ENCODE peak calls at places on chromosomes 5 and 9, in six cellular contexts. Q is HepG2, S is HCT116, J is suprapubic skin, P is stomach, D is testis. K is an unnamed sample.

GRCh38 chr5:124746252-124746915 is at the start of gene ZNF608:
- DNase-seq in S (no peak), J (no peak), Q (peak), D (peak), P (no peak), K (no peak)

GRCh38 chr5:41414598-41414997 is 95.8 kb downstream of the PLCXD3 start:
- DNase-seq in P (no peak), D (no peak), J (no peak), Q (peak), S (peak), K (no peak)

GRCh38 chr5:164335837-164336236 is 830.4 kb downstream of the MAT2B start:
- DNase-seq in J (no peak), S (no peak), P (no peak), Q (no peak), D (no peak), K (peak)

GRCh38 chr9:33778700-33779351 is 16.5 kb upstream of the PRSS3 start:
- DNase-seq in D (peak), P (peak), Q (peak), S (peak), J (no peak), K (peak)

GRCh38 chr9:36625006-36625600 is 52.4 kb downstream of the MELK start:
- DNase-seq in J (no peak), Q (no peak), P (no peak), D (peak), S (peak), K (no peak)

GRCh38 chr9:124202447-124202971 is 55.2 kb upstream of the NEK6 start:
- DNase-seq in Q (no peak), J (no peak), D (peak), S (no peak), P (peak), K (peak)

GRCh38 chr5:150085191-150085912 is 1.0 kb downstream of the CSF1R start:
- DNase-seq in D (peak), J (peak), P (peak), S (no peak), Q (no peak), K (no peak)

GRCh38 chr5:114857951-114858401 is 311.7 kb downstream of the TRIM36 start:
- DNase-seq in S (no peak), J (no peak), P (no peak), D (no peak), Q (no peak), K (no peak)

GRCh38 chr5:92760550-92760949 is 820.5 kb downstream of the NR2F1-AS1 start:
- DNase-seq in S (no peak), J (no peak), D (no peak), Q (no peak), P (no peak), K (no peak)

GRCh38 chr9:89961616-89962341 is 357.0 kb downstream of the GADD45G start:
- DNase-seq in J (no peak), P (no peak), S (no peak), Q (no peak), D (peak), K (no peak)

GRCh38 chr5:178292826-178293205 is 60.2 kb upstream of the PHYKPL start:
- DNase-seq in P (no peak), Q (no peak), J (no peak), S (no peak), D (no peak), K (no peak)

GRCh38 chr5:156815988-156816599 is 34.0 kb upstream of the PPP1R2B start:
- DNase-seq in P (no peak), S (no peak), J (no peak), Q (peak), D (peak), K (no peak)

GRCh38 chr9:106859957-106860715 is 2.8 kb upstream of the ZNF462 start:
- DNase-seq in Q (no peak), J (peak), S (peak), D (peak), P (no peak), K (no peak)

GRCh38 chr9:97889941-97890557 is 32.3 kb downstream of the TRMO start:
- DNase-seq in D (peak), J (peak), P (peak), Q (no peak), S (no peak), K (peak)

GRCh38 chr9:98341157-98342102 is 86.0 kb upstream of the TBC1D2 start:
- DNase-seq in S (no peak), D (no peak), J (no peak), Q (no peak), P (no peak), K (no peak)

GRCh38 chr5:96963267-96963666 is 27.4 kb downstream of the LNPEP start:
- DNase-seq in P (no peak), S (no peak), J (no peak), Q (no peak), D (no peak), K (peak)

GRCh38 chr9:109742759-109743388 is 37.1 kb upstream of the PALM2AKAP2 start:
- DNase-seq in S (no peak), P (no peak), D (no peak), Q (no peak), J (no peak), K (no peak)

GRCh38 chr5:127785098-127785927 is 82.1 kb downstream of the CCDC192 start:
- DNase-seq in P (no peak), S (no peak), J (no peak), D (no peak), Q (no peak), K (no peak)

GRCh38 chr5:40410231-40410861 is 269.4 kb upstream of the PTGER4 start:
- DNase-seq in S (no peak), J (no peak), P (no peak), D (no peak), Q (no peak), K (no peak)
- TF ChIP-seq POLR2A in S (no peak), J (no peak), P (no peak), D (no peak), Q (no peak), K (no peak)

GRCh38 chr9:129320575-129321311 is 142.7 kb upstream of the IER5L start:
- DNase-seq in P (peak), D (peak), J (peak), Q (peak), S (no peak), K (no peak)
- TF ChIP-seq POLR2A in P (peak), D (no peak), J (peak), Q (no peak), S (no peak), K (no peak)

GRCh38 chr5:143023447-143024096 is 253.4 kb downstream of the ARHGAP26 start:
- DNase-seq in D (peak), S (no peak), J (no peak), Q (no peak), P (peak), K (no peak)
- TF ChIP-seq POLR2A in D (no peak), S (no peak), J (no peak), Q (no peak), P (no peak), K (no peak)

GRCh38 chr9:96048116-96048953 is 172.8 kb downstream of the ERCC6L2 start:
- DNase-seq in Q (peak), S (no peak), P (peak), D (peak), J (no peak), K (no peak)
- TF ChIP-seq POLR2A in Q (no peak), S (no peak), P (no peak), D (no peak), J (no peak), K (no peak)

GRCh38 chr9:128765499-128765898 is 6.2 kb downstream of the ZER1 start:
- DNase-seq in J (no peak), S (no peak), P (no peak), D (no peak), Q (peak), K (no peak)
- TF ChIP-seq POLR2A in J (no peak), S (no peak), P (no peak), D (no peak), Q (no peak), K (no peak)

DNA sequence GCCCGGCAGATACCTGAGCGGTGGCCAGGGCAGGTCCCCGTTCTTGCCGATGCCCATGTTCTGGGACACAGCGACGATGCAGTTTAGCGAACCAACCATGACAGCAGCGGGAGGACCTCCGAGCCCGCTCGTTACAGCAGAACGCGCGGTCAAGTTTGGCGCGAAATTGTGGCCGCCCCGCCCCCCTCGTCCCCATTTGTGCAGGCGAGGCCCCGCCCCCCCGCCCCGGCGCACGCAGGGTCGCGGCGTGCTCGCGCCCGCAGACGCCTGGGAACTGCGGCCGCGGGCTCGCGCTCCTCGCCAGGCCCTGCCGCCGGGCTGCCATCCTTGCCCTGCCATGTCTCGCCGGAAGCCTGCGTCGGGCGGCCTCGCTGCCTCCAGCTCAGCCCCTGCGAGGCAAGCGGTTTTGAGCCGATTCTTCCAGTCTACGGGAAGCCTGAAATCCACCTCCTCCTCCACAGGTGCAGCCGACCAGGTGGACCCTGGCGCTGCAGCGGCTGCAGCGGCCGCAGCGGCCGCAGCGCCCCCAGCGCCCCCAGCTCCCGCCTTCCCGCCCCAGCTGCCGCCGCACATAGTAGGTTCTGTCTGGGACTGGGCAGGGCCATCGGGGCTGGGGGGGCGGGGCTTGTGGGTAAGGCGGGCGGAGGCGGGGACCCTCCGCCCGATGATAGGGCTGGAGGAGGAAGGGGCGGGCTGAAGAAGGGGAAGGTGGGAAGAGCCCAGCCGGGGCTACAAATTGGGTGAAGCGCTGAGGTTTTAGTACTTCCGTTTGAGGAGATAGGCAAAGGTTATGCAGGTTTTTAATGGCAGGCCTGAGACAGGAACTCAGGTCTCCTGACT is at the start of the genes DHFR and MSH3:
- DNase-seq in P (peak), S (peak), Q (peak), J (peak), D (peak), K (peak)
- TF ChIP-seq POLR2A in P (no peak), S (peak), Q (peak), J (no peak), D (no peak), K (peak)

GRCh38 chr5:8013951-8014844 is 145.2 kb downstream of the MTRR start:
- DNase-seq in D (no peak), S (no peak), J (no peak), Q (no peak), P (no peak), K (peak)
- TF ChIP-seq POLR2A in D (no peak), S (no peak), J (no peak), Q (no peak), P (no peak), K (no peak)

GRCh38 chr5:132840313-132840712 is 9.9 kb upstream of the SHROOM1 start:
- DNase-seq in P (no peak), D (no peak), Q (no peak), J (no peak), S (no peak), K (no peak)

GRCh38 chr5:132839426-132840301 is 9.2 kb upstream of the SHROOM1 start:
- DNase-seq in Q (peak), D (no peak), S (no peak), P (no peak), J (no peak), K (no peak)

GRCh38 chr5:132838516-132839282 is 8.3 kb upstream of the SHROOM1 start:
- DNase-seq in D (no peak), P (no peak), J (no peak), Q (no peak), S (no peak), K (no peak)

GRCh38 chr5:132836852-132837251 is 6.4 kb upstream of the SHROOM1 start:
- DNase-seq in D (no peak), Q (no peak), J (no peak), P (no peak), S (no peak), K (no peak)

GRCh38 chr5:132837868-132838267 is 7.4 kb upstream of the SHROOM1 start:
- DNase-seq in S (no peak), D (no peak), J (no peak), P (peak), Q (peak), K (no peak)
- TF ChIP-seq POLR2A in S (no peak), D (no peak), J (no peak), P (no peak), Q (no peak), K (no peak)

DNA sequence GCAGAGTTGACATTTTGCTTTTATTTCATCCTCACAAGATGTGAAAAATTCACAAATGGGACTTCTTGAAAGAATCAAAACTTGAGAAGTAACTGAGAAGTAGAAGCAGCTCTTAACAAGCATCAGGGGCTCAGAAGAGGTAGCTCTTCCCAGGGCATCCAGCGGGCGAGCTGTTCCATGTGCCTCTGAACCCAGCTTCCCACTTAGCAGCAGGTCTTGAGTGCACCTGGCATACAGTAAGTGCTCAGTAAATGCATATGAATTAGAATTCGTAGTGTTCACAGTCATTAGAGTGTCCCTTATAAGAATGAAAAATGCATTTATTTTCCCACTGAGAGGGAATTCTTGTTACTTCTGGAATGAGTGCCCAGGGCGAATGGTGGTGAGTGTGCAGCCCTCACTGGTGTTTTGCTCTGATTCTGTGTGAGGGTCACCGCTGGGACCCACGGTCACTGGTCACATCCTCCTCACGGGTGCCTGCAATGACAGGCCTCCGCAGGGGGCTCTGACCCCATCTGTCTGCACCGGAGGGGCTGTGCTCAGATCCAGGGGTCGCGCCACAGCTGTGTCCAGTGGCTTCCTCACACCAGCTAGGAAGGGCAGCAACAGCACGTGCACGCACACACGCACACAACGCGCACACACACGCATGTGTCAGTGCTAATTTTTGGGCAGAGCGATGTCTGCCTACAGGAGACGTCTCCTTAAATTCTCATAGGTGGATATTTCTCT is 26.9 kb downstream of the EXOC3 start:
- DNase-seq in J (peak), S (no peak), D (no peak), P (no peak), Q (no peak), K (no peak)
- TF ChIP-seq POLR2A in J (no peak), S (no peak), D (no peak), P (no peak), Q (no peak), K (no peak)

DNA sequence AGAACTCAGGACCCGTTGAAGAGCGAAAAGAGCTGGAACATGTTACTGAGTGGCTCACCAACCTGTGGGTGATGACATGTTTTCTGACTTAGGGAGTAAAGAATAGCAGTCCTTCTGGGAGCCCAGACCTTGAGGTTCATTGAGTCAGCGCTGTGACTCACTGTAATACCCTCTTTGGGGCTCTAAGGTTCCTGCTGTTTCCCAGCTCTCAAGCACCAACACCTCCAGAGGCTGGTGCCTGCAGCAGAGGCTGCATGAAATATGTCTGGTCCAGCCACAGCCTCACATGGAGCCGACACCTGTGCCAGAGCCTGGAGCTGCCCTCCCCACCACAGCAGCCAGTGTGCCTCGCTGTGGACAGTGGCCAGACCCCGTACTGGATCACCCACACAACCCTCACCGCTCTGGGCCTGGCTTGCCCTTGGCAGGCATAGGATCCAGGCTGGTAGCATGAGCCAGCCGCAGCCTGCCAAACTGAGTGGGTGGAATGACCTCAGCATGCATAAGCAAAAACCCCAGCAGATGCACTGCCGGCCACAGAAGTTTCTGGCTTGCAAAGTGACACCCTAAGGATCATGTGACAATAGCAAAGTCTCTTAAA is 143.5 kb upstream of the MRPS30 start:
- DNase-seq in P (no peak), S (peak), J (no peak), Q (no peak), D (no peak), K (no peak)
- TF ChIP-seq POLR2A in P (no peak), S (no peak), J (no peak), Q (no peak), D (no peak), K (no peak)

K was measured in erythroblast.